ENCODE peak calls at places on chromosomes 11 and 22, in eight cellular contexts. R, K, P, Z, H, L, Q and A are unnamed samples.

GRCh38 chr11:79160786-79161403 is 279.9 kb downstream of the TENM4 start:
- DNase-seq in R (peak; percentile 53), K (peak; percentile 49), P (no peak), Z (no peak), H (peak; percentile 60), L (no peak), Q (peak; percentile 46), A (peak; percentile 67)

GRCh38 chr11:67002921-67003411 is 20.0 kb upstream of the SYT12 start:
- DNase-seq in R (no peak), K (no peak), P (no peak), Z (no peak), H (no peak), L (no peak), Q (no peak), A (no peak)

GRCh38 chr11:10208045-10208674 is 85.9 kb downstream of the SBF2 start:
- DNase-seq in R (peak; percentile 70), K (peak; percentile 58), P (peak; percentile 73), Z (peak; percentile 78), H (peak; percentile 44), L (peak; percentile 64), Q (peak; percentile 55), A (peak; percentile 76)

GRCh38 chr11:20172721-20173447 is 12.6 kb upstream of the DBX1 start:
- DNase-seq in R (no peak), K (no peak), P (no peak), Z (no peak), H (no peak), L (no peak), Q (no peak), A (no peak)

GRCh38 chr11:117913736-117914397 is 15.3 kb downstream of the TMPRSS13 start:
- DNase-seq in R (no peak), K (no peak), P (no peak), Z (no peak), H (no peak), L (no peak), Q (no peak), A (no peak)

GRCh38 chr11:94728541-94728940 is 39.6 kb upstream of the AMOTL1 start:
- DNase-seq in R (peak; percentile 84), K (no peak), P (no peak), Z (peak; percentile 66), H (peak; percentile 59), L (no peak), Q (no peak), A (no peak)

GRCh38 chr22:33921576-33922181 is 1.4 kb upstream of the LARGE1 start:
- DNase-seq in R (peak; percentile 76), K (peak; percentile 82), P (no peak), Z (peak; percentile 84), H (peak; percentile 67), L (peak; percentile 65), Q (peak; percentile 94), A (no peak)

GRCh38 chr11:48184452-48184851 is 32.2 kb upstream of the OR4B1 start:
- DNase-seq in R (no peak), K (no peak), P (no peak), Z (no peak), H (no peak), L (no peak), Q (no peak), A (no peak)

GRCh38 chr22:25497269-25497668 is 67.2 kb upstream of the GRK3 start:
- DNase-seq in R (no peak), K (no peak), P (peak; percentile 13), Z (no peak), H (peak; percentile 62), L (no peak), Q (no peak), A (no peak)

GRCh38 chr11:93081694-93082093 is 112.2 kb downstream of the MTNR1B start:
- DNase-seq in R (no peak), K (peak; percentile 83), P (no peak), Z (no peak), H (no peak), L (no peak), Q (peak; percentile 74), A (no peak)

GRCh38 chr22:47209547-47210023 is 447.1 kb downstream of the TBC1D22A start:
- DNase-seq in R (no peak), K (no peak), P (no peak), Z (no peak), H (no peak), L (no peak), Q (no peak), A (no peak)

GRCh38 chr11:64764753-64765152 is 5.0 kb upstream of the PYGM start:
- DNase-seq in R (no peak), K (no peak), P (no peak), Z (no peak), H (no peak), L (no peak), Q (no peak), A (no peak)
- H3K9ac ChIP-seq in R (no peak overlapping the region), K (no peak overlapping the region), P (no peak overlapping the region), Z (no peak overlapping the region), H (no peak overlapping the region), L (no peak overlapping the region), Q (no peak overlapping the region), A (no peak overlapping the region)

DNA sequence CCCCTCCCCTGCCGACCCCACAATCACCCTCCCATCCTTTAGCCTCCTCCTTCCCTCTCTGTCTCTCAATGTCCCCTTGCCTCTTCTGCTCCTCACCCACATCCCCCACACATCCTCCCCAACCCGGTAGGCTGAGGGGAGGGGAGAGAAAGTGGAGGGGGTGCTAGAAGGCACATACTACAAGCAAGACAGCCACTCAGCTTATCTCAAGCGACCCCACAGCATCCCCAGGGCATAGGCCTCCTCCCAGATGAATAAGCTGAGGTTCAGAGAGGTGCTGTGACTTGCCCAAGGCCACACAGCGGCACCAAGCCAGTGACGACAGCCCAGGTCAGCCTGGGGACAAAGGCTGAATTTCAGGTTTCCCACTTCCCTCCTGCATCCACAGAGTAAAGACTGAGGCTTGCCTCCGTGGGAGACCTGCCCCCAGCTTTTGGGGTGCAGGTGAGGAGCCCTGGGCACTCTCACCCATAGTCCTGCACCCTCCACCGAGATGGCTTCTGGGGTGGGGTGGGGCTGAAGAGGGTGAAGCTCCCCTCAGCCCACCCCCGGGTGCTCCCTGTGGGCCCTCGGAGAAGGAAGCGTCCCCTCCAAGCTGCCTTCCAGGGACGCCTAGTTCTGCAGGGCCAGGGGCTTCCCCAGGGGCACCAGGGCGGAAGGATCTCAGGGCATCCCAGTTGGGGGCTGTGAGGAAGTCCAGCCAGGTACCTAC is 511 bp downstream of the RAC2 start:
- DNase-seq in R (no peak), K (no peak), P (no peak), Z (no peak), H (no peak), L (no peak), Q (no peak), A (peak; percentile 75)
- H3K9ac ChIP-seq in R (peak overlapping the region; percentile 63), K (peak overlapping the region; percentile 59), P (peak overlapping the region; percentile 44), Z (peak overlapping the region; percentile 37), H (peak overlapping the region; percentile 43), L (peak overlapping the region; percentile 91), Q (no peak overlapping the region), A (peak overlapping the region; percentile 95)

GRCh38 chr22:23826510-23827350 is 12.1 kb downstream of the DERL3 start:
- DNase-seq in R (peak; percentile 77), K (no peak), P (no peak), Z (no peak), H (no peak), L (no peak), Q (peak; percentile 1), A (no peak)
- H3K9ac ChIP-seq in R (peak overlapping the region; percentile 57), K (no peak overlapping the region), P (no peak overlapping the region), Z (no peak overlapping the region), H (no peak overlapping the region), L (no peak overlapping the region), Q (no peak overlapping the region), A (no peak overlapping the region)

GRCh38 chr22:21933899-21934298 is 18.7 kb downstream of the PPM1F start:
- DNase-seq in R (no peak), K (no peak), P (no peak), Z (no peak), H (no peak), L (no peak), Q (no peak), A (no peak)

GRCh38 chr22:21938071-21938822 is 14.4 kb downstream of the PPM1F start:
- DNase-seq in R (peak; percentile 91), K (peak; percentile 96), P (peak; percentile 95), Z (peak; percentile 89), H (peak; percentile 64), L (peak; percentile 85), Q (peak; percentile 96), A (peak; percentile 96)

GRCh38 chr22:21937821-21938070 is 14.9 kb downstream of the PPM1F start:
- DNase-seq in R (peak; percentile 97), K (no peak), P (no peak), Z (peak; percentile 97), H (peak; percentile 83), L (no peak), Q (no peak), A (no peak)

GRCh38 chr22:21937041-21937820 is 15.4 kb downstream of the PPM1F start:
- DNase-seq in R (peak; percentile 67), K (no peak), P (no peak), Z (peak; percentile 32), H (peak; percentile 72), L (no peak), Q (no peak), A (no peak)

GRCh38 chr22:21936151-21936778 is 16.4 kb downstream of the PPM1F start:
- DNase-seq in R (peak; percentile 28), K (no peak), P (no peak), Z (peak; percentile 20), H (no peak), L (no peak), Q (no peak), A (no peak)
- H3K9ac ChIP-seq in R (peak overlapping the region; percentile 96), K (no peak overlapping the region), P (no peak overlapping the region), Z (peak overlapping the region; percentile 98), H (no peak overlapping the region), L (no peak overlapping the region), Q (no peak overlapping the region), A (no peak overlapping the region)

DNA sequence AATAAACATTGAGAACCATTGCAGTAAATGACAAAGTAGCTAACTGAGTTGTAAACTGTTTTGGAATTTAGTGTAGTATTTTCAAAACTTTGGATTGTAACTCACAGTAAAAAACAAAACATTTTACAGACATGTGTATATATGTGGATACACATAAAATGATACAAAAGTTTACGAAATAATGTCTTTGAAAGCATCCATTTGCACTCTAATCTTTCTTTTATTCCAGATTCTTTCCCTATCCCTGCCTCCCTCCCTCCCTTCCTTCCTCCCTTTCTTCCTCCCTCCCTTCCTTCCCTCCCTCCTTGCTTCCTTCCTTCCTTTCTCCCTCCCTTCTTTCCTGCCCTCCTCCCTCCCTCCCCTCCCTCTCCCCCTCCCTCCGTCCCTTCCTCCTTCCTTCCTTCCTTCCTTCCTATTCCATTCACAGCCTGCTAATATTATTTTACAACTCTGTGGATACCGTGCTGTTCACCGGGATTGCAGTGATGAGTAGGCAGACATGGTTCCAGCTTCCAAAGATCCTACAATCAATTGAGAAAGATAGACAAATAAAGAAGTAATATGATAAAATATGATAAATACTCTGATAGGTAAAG is 3.5 kb downstream of the RRM1 start:
- DNase-seq in R (no peak), K (no peak), P (no peak), Z (no peak), H (no peak), L (no peak), Q (no peak), A (no peak)
- H3K9ac ChIP-seq in R (no peak overlapping the region), K (no peak overlapping the region), P (no peak overlapping the region), Z (no peak overlapping the region), H (no peak overlapping the region), L (no peak overlapping the region), Q (no peak overlapping the region), A (no peak overlapping the region)

DNA sequence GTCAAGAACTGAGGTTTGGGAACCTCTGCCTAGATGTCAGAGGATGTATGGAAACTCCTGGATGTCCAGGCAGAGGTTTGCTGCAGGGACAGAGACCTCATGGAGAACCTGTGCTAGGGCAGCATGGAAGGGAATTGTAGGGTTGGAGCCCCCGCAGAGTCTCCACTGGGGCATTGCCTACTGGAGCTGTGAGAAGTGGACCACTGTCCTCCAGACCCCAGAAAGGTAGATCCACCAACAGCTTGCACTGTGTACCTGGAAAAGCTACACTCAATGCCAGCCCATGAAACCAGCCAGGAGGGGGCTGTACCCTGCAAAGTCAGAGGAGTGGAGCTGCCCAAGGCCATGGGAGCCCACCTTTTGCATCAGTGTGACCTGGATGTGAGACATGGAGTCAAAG is 29.5 kb downstream of the CHST1 start:
- DNase-seq in R (no peak), K (no peak), P (no peak), Z (no peak), H (no peak), L (no peak), Q (no peak), A (no peak)
- H3K9ac ChIP-seq in R (no peak overlapping the region), K (no peak overlapping the region), P (no peak overlapping the region), Z (no peak overlapping the region), H (no peak overlapping the region), L (no peak overlapping the region), Q (no peak overlapping the region), A (no peak overlapping the region)